ENCODE peak calls at places on chromosome 6, in eight cellular contexts. D is upper lobe of right lung; A is dermis microvascular lymphatic vessel endothelial cell; T is activated CD4-positive, alpha-beta T cell treated with anti-CD3 and anti-CD28 coated beads for 1 hour; B is neuronal stem cell; U is stimulated activated CD4-positive, alpha-beta T cell treated with anti-CD3 and anti-CD28 coated beads, Interleukin-4, amount 100 ng/mL, for 1 hour; X is neural crest cell; N is cardiac fibroblast. K is an unnamed sample.

GRCh38 chr6:50087231-50087954 is 37.7 kb upstream of the DEFB112 start:
- DNase-seq in N (peak), X (no peak), U (no peak), B (no peak), A (no peak), D (no peak), T (no peak), K (no peak)

GRCh38 chr6:106417572-106418147 is 57.1 kb downstream of the CRYBG1 start:
- DNase-seq in A (peak), N (no peak), D (no peak), X (no peak), T (no peak), U (no peak), B (no peak), K (peak)

GRCh38 chr6:152482289-152482688 is 154.9 kb downstream of the SYNE1 start:
- DNase-seq in D (no peak), B (no peak), N (no peak), A (no peak), X (no peak), U (no peak), T (no peak), K (no peak)

GRCh38 chr6:21596379-21597242 is 3.1 kb downstream of the SOX4 start:
- DNase-seq in B (no peak), X (peak), D (peak), A (peak), N (peak), U (peak), T (no peak), K (peak)

GRCh38 chr6:163760860-163761259 is 346.3 kb downstream of the QKI start:
- DNase-seq in T (no peak), N (no peak), A (no peak), X (no peak), D (no peak), B (no peak), U (no peak), K (no peak)

GRCh38 chr6:26272171-26272631 is 92.8 kb upstream of the BTN3A2 start:
- DNase-seq in D (peak), B (peak), A (no peak), T (peak), N (no peak), U (peak), X (no peak), K (no peak)

GRCh38 chr6:29705389-29706231 is 17.6 kb upstream of the HLA-F start:
- DNase-seq in D (no peak), X (no peak), U (no peak), B (peak), T (no peak), N (peak), A (peak), K (peak)

GRCh38 chr6:52416629-52417151 is 3.5 kb upstream of the EFHC1 start:
- DNase-seq in X (peak), B (peak), U (no peak), N (peak), D (no peak), T (no peak), A (peak), K (peak)

GRCh38 chr6:105209950-105210706 is 30.3 kb upstream of the POPDC3 start:
- DNase-seq in X (no peak), D (no peak), A (no peak), N (peak), B (no peak), U (no peak), T (no peak), K (peak)

GRCh38 chr6:24721461-24722215 is 2.7 kb upstream of the C6orf62 start:
- DNase-seq in N (no peak), X (no peak), D (no peak), B (no peak), A (no peak), U (no peak), T (no peak), K (no peak)

GRCh38 chr6:137715589-137716045 is 151.4 kb upstream of the TNFAIP3 start:
- DNase-seq in D (no peak), A (no peak), X (no peak), U (no peak), T (no peak), N (no peak), B (no peak), K (no peak)

GRCh38 chr6:170031684-170032121 is 259.2 kb downstream of the DLL1 start:
- DNase-seq in X (no peak), D (peak), T (no peak), U (no peak), A (no peak), B (no peak), N (no peak), K (no peak)

GRCh38 chr6:146359123-146359522 is 184.5 kb upstream of the RAB32 start:
- DNase-seq in A (no peak), U (no peak), B (no peak), D (no peak), N (peak), T (no peak), X (no peak), K (no peak)

GRCh38 chr6:159037746-159038290 is 7.0 kb downstream of the TAGAP start:
- DNase-seq in B (no peak), D (no peak), X (no peak), U (no peak), T (no peak), A (no peak), N (no peak), K (no peak)